ENCODE peak calls at places on chromosomes 3 and 15, in seven cellular contexts. Q is spleen, P is body of pancreas, K is A549, X is thyroid gland, Y is heart left ventricle, S is gastrocnemius medialis. O is an unnamed sample.

GRCh38 chr3:54064486-54064885 is 57.9 kb upstream of the CACNA2D3 start:
- DNase-seq in Q (no peak), P (no peak), K (no peak), X (no peak), Y (no peak), S (no peak), O (no peak)

GRCh38 chr3:134449277-134449676 is 36.5 kb downstream of the ANAPC13 start:
- DNase-seq in Q (no peak), P (peak; percentile 60), K (peak; percentile 58), X (peak; percentile 66), Y (peak; percentile 29), S (no peak), O (no peak)

GRCh38 chr3:177973241-177973840 is 562.9 kb upstream of the KCNMB2 start:
- DNase-seq in Q (no peak), P (no peak), K (no peak), X (no peak), Y (no peak), S (no peak), O (no peak)

GRCh38 chr3:194046995-194047681 is 88.8 kb upstream of the HES1 start:
- DNase-seq in Q (peak; percentile 86), P (peak; percentile 93), K (no peak), X (peak; percentile 89), Y (peak; percentile 81), S (peak; percentile 83), O (peak; percentile 80)

GRCh38 chr3:134054231-134054630 is 24.5 kb upstream of the SLCO2A1 start:
- DNase-seq in Q (peak; percentile 6), P (no peak), K (no peak), X (peak; percentile 85), Y (no peak), S (no peak), O (no peak)

GRCh38 chr3:86563358-86563970 is 427.5 kb downstream of the VGLL3 start:
- DNase-seq in Q (no peak), P (no peak), K (peak; percentile 57), X (no peak), Y (no peak), S (no peak), O (no peak)

GRCh38 chr3:61847784-61848462 is 286.6 kb downstream of the PTPRG start:
- DNase-seq in Q (no peak), P (peak; percentile 17), K (no peak), X (peak; percentile 44), Y (peak; percentile 72), S (no peak), O (peak; percentile 79)

GRCh38 chr3:29331830-29332637 is 51.2 kb downstream of the RBMS3 start:
- DNase-seq in Q (no peak), P (no peak), K (peak; percentile 31), X (no peak), Y (no peak), S (no peak), O (no peak)

GRCh38 chr3:130894130-130894872 is 417 bp downstream of the ATP2C1 start:
- DNase-seq in Q (peak; percentile 92), P (peak; percentile 50), K (peak; percentile 4), X (peak; percentile 40), Y (peak; percentile 55), S (no peak), O (peak; percentile 49)

GRCh38 chr3:179526989-179527391 is 35.7 kb upstream of the ACTL6A start:
- DNase-seq in Q (no peak), P (peak; percentile 29), K (peak; percentile 3), X (peak; percentile 8), Y (peak; percentile 64), S (peak; percentile 5), O (no peak)

GRCh38 chr15:87477759-87478687 is 778.5 kb downstream of the NTRK3 start:
- DNase-seq in Q (no peak), P (peak; percentile 67), K (peak; percentile 66), X (peak; percentile 6), Y (peak; percentile 48), S (peak; percentile 59), O (no peak)

GRCh38 chr3:14805946-14806537 is 12.7 kb upstream of the FGD5 start:
- DNase-seq in Q (peak; percentile 41), P (no peak), K (no peak), X (no peak), Y (no peak), S (no peak), O (no peak)

GRCh38 chr3:377158-377561 is 180.6 kb downstream of the CHL1 start:
- DNase-seq in Q (no peak), P (no peak), K (peak; percentile 50), X (no peak), Y (no peak), S (no peak), O (no peak)

GRCh38 chr15:51735611-51736010 is 1.8 kb downstream of the LYSMD2 start:
- DNase-seq in Q (no peak), P (no peak), K (no peak), X (no peak), Y (no peak), S (no peak), O (no peak)

DNA sequence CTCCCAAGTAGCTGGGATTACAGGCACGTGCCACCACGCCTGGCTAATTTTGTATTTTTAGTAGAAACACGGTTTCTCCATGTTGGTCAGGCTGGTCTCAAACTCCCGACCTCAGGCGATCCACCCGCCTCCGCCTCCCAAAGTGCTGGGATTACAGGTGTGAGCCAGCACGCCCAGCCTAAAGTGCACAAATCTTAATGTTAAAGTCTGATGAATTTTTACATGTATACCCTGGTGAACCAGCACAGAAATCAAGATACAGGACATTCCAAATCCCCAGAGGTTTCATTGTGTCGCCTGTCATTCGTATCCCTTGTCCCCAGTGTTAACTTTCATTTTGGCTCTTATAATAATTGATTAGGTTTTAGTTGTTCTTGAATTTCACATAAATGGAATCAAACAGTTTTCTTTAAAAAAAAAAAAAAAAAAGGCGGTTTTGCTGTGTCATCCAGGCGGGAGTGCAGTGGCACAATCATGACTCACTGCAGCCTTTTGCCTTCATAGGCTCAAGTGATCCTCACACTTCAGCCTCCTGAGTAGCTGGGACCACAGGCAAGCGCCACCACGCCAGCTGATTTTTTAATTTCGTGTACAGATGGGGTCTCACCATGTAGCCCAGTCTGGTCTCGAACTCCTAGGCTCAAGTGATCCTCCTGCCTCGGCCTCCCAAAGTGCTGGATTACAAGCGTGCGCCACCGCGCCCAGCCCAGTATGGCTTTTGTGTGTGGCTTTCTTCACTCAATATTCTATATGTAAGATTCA is 1.5 kb upstream of the TM4SF19 start:
- DNase-seq in Q (no peak), P (no peak), K (peak; percentile 77), X (no peak), Y (no peak), S (no peak), O (no peak)
- TF ChIP-seq POLR2A in Q (no peak), P (no peak), K (no peak), X (no peak), Y (no peak), S (no peak), O (no peak)

GRCh38 chr3:11567516-11568467 is 75.9 kb downstream of the VGLL4 start:
- DNase-seq in Q (no peak), P (no peak), K (peak; percentile 56), X (no peak), Y (no peak), S (peak; percentile 90), O (peak; percentile 50)

GRCh38 chr3:11565492-11565891 is 78.2 kb downstream of the VGLL4 start:
- DNase-seq in Q (no peak), P (no peak), K (no peak), X (no peak), Y (no peak), S (no peak), O (no peak)

GRCh38 chr3:11566478-11566877 is 77.2 kb downstream of the VGLL4 start:
- DNase-seq in Q (no peak), P (no peak), K (no peak), X (no peak), Y (no peak), S (no peak), O (no peak)

GRCh38 chr3:11565932-11566331 is 77.8 kb downstream of the VGLL4 start:
- DNase-seq in Q (no peak), P (no peak), K (no peak), X (no peak), Y (no peak), S (no peak), O (no peak)

GRCh38 chr3:11566916-11567315 is 76.8 kb downstream of the VGLL4 start:
- DNase-seq in Q (no peak), P (no peak), K (no peak), X (no peak), Y (no peak), S (no peak), O (no peak)
- H3K4me1 ChIP-seq in Q (peaks cover 53% of the 10 kb centered on the region), P (no peaks in the 10 kb centered on the region), K (peaks cover 22% of the 10 kb centered on the region), X (peaks cover 34% of the 10 kb centered on the region), Y (peaks cover 44% of the 10 kb centered on the region), S (peaks cover 41% of the 10 kb centered on the region), O (no peaks in the 10 kb centered on the region)

GRCh38 chr3:172713316-172713715 is 2.4 kb upstream of the NCEH1 start:
- DNase-seq in Q (no peak), P (no peak), K (no peak), X (no peak), Y (no peak), S (no peak), O (no peak)

GRCh38 chr3:172716476-172716875 is 5.6 kb upstream of the NCEH1 start:
- DNase-seq in Q (no peak), P (no peak), K (no peak), X (no peak), Y (peak; percentile 28), S (no peak), O (no peak)

GRCh38 chr3:172717493-172718088 is 6.7 kb upstream of the NCEH1 start:
- DNase-seq in Q (no peak), P (no peak), K (peak; percentile 52), X (no peak), Y (no peak), S (no peak), O (no peak)
- TF ChIP-seq CTCF in Q (no peak), P (peak; percentile 13), K (peak; percentile 49), X (no peak), Y (peak; percentile 16), S (no peak), O (peak; percentile 47)

GRCh38 chr3:48504051-48504946 is at the start of gene SHISA5:
- DNase-seq in Q (peak; percentile 94), P (peak; percentile 73), K (peak; percentile 24), X (peak; percentile 82), Y (peak; percentile 86), S (peak; percentile 30), O (peak; percentile 59)

GRCh38 chr3:48502121-48502520 is 1.9 kb downstream of the SHISA5 start:
- DNase-seq in Q (no peak), P (no peak), K (no peak), X (no peak), Y (no peak), S (no peak), O (no peak)

GRCh38 chr3:48505146-48505545 is 1.2 kb upstream of the SHISA5 start:
- DNase-seq in Q (peak; percentile 66), P (no peak), K (no peak), X (no peak), Y (no peak), S (no peak), O (no peak)

GRCh38 chr3:48502728-48503168 is 1.2 kb downstream of the SHISA5 start:
- DNase-seq in Q (no peak), P (peak; percentile 78), K (no peak), X (peak; percentile 79), Y (peak; percentile 68), S (peak; percentile 29), O (no peak)

DNA sequence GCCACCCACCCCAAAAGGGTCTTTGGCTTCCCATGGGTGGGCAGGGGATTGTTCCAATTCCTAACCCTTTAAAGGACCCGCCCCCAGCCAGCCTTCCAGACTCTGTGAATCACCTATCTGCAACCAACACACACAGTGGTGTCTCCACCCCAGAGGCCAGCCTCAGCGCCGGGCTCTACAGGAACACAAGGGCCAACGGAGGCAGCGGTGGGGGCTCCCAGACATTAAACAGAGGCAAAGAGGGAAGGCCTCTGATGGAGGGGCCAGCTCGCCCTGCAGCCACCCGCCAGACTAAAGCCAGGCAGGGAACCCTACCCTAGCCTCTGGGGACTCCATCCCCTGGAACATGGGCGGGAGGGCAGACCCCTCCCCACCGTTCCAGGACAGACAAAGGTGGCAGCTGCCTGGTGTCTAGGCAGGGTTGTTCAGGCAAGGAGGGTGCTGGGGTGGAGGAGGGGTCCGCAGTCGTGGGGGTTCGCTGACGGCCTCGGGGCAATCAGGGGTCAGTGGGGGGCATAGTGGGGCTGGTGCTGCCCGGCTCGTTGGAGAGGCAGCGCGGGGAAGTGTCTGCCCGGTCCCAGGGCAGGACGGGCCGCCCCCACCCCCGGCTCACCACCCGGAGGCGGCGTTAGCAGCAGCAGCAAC is 446 bp downstream of the SHISA5 start:
- DNase-seq in Q (peak; percentile 82), P (peak; percentile 32), K (no peak), X (peak; percentile 55), Y (peak; percentile 61), S (no peak), O (no peak)
- TF ChIP-seq POLR2A in Q (no peak), P (no peak), K (no peak), X (no peak), Y (no peak), S (no peak), O (no peak)

O was measured in Peyer's patch.